ENCODE peak calls at places on chromosome 17, in nine cellular contexts. One of them, this sample, is unnamed.

GRCh38 chr17:77365584-77366186 is 224.9 kb downstream of the SEC14L1 start:
- DNase-seq in Peyer's patch: no peak
- DNase-seq in MM.1S: no peak
- DNase-seq in neural crest cell: no peak
- DNase-seq in AG04449: peak
- DNase-seq in iris pigment epithelial cell: peak
- DNase-seq in NCI-H1105 treated with DMSO at 0.1 percent for 48 hours: no peak
- DNase-seq in activated T-cell treated with anti-CD3 and anti-CD28 coated beads for 1 hour: no peak
- DNase-seq in activated T-helper 1 cell treated with anti-CD3 and anti-CD28 coated beads, Interleukin-12 subunit alpha, Interleukin-12 subunit beta, Interleukin-2, Interleukin-4 antibody, amounts not matched to agents 30 ng/mL and 10 ng/mL and 1 ng/mL, durations not matched to agents 14 hours and 24 hours and 36 hours: no peak
- DNase-seq in this sample: no peak

GRCh38 chr17:7831233-7831632 is 2.8 kb upstream of the KDM6B start:
- DNase-seq in Peyer's patch: no peak
- DNase-seq in MM.1S: no peak
- DNase-seq in neural crest cell: no peak
- DNase-seq in AG04449: no peak
- DNase-seq in iris pigment epithelial cell: no peak
- DNase-seq in NCI-H1105 treated with DMSO at 0.1 percent for 48 hours: no peak
- DNase-seq in activated T-cell treated with anti-CD3 and anti-CD28 coated beads for 1 hour: no peak
- DNase-seq in activated T-helper 1 cell treated with anti-CD3 and anti-CD28 coated beads, Interleukin-12 subunit alpha, Interleukin-12 subunit beta, Interleukin-2, Interleukin-4 antibody, amounts not matched to agents 30 ng/mL and 10 ng/mL and 1 ng/mL, durations not matched to agents 14 hours and 24 hours and 36 hours: no peak
- DNase-seq in this sample: no peak

GRCh38 chr17:21296097-21297025 is 11.8 kb downstream of the MAP2K3 start:
- DNase-seq in Peyer's patch: no peak
- DNase-seq in MM.1S: no peak
- DNase-seq in neural crest cell: no peak
- DNase-seq in AG04449: no peak
- DNase-seq in iris pigment epithelial cell: no peak
- DNase-seq in NCI-H1105 treated with DMSO at 0.1 percent for 48 hours: no peak
- DNase-seq in activated T-cell treated with anti-CD3 and anti-CD28 coated beads for 1 hour: no peak
- DNase-seq in activated T-helper 1 cell treated with anti-CD3 and anti-CD28 coated beads, Interleukin-12 subunit alpha, Interleukin-12 subunit beta, Interleukin-2, Interleukin-4 antibody, amounts not matched to agents 30 ng/mL and 10 ng/mL and 1 ng/mL, durations not matched to agents 14 hours and 24 hours and 36 hours: no peak
- DNase-seq in this sample: no peak

GRCh38 chr17:66755101-66755943 is 79.6 kb upstream of the CACNG5 start:
- DNase-seq in Peyer's patch: no peak
- DNase-seq in MM.1S: no peak
- DNase-seq in neural crest cell: no peak
- DNase-seq in AG04449: no peak
- DNase-seq in iris pigment epithelial cell: no peak
- DNase-seq in NCI-H1105 treated with DMSO at 0.1 percent for 48 hours: peak
- DNase-seq in activated T-cell treated with anti-CD3 and anti-CD28 coated beads for 1 hour: no peak
- DNase-seq in activated T-helper 1 cell treated with anti-CD3 and anti-CD28 coated beads, Interleukin-12 subunit alpha, Interleukin-12 subunit beta, Interleukin-2, Interleukin-4 antibody, amounts not matched to agents 30 ng/mL and 10 ng/mL and 1 ng/mL, durations not matched to agents 14 hours and 24 hours and 36 hours: no peak
- DNase-seq in this sample: no peak

GRCh38 chr17:46166692-46167249 is 26.5 kb downstream of the KANSL1 start:
- DNase-seq in Peyer's patch: no peak
- DNase-seq in MM.1S: no peak
- DNase-seq in neural crest cell: no peak
- DNase-seq in AG04449: no peak
- DNase-seq in iris pigment epithelial cell: no peak
- DNase-seq in NCI-H1105 treated with DMSO at 0.1 percent for 48 hours: peak
- DNase-seq in activated T-cell treated with anti-CD3 and anti-CD28 coated beads for 1 hour: no peak
- DNase-seq in activated T-helper 1 cell treated with anti-CD3 and anti-CD28 coated beads, Interleukin-12 subunit alpha, Interleukin-12 subunit beta, Interleukin-2, Interleukin-4 antibody, amounts not matched to agents 30 ng/mL and 10 ng/mL and 1 ng/mL, durations not matched to agents 14 hours and 24 hours and 36 hours: no peak
- DNase-seq in this sample: no peak

GRCh38 chr17:17738901-17739300 is 57.6 kb downstream of the RAI1 start:
- DNase-seq in Peyer's patch: no peak
- DNase-seq in MM.1S: no peak
- DNase-seq in neural crest cell: no peak
- DNase-seq in AG04449: no peak
- DNase-seq in iris pigment epithelial cell: no peak
- DNase-seq in NCI-H1105 treated with DMSO at 0.1 percent for 48 hours: no peak
- DNase-seq in activated T-cell treated with anti-CD3 and anti-CD28 coated beads for 1 hour: no peak
- DNase-seq in activated T-helper 1 cell treated with anti-CD3 and anti-CD28 coated beads, Interleukin-12 subunit alpha, Interleukin-12 subunit beta, Interleukin-2, Interleukin-4 antibody, amounts not matched to agents 30 ng/mL and 10 ng/mL and 1 ng/mL, durations not matched to agents 14 hours and 24 hours and 36 hours: no peak
- DNase-seq in this sample: no peak

GRCh38 chr17:18139498-18139897 is 30.9 kb downstream of the MYO15A start:
- DNase-seq in Peyer's patch: no peak
- DNase-seq in MM.1S: no peak
- DNase-seq in neural crest cell: no peak
- DNase-seq in AG04449: no peak
- DNase-seq in iris pigment epithelial cell: no peak
- DNase-seq in NCI-H1105 treated with DMSO at 0.1 percent for 48 hours: no peak
- DNase-seq in activated T-cell treated with anti-CD3 and anti-CD28 coated beads for 1 hour: no peak
- DNase-seq in activated T-helper 1 cell treated with anti-CD3 and anti-CD28 coated beads, Interleukin-12 subunit alpha, Interleukin-12 subunit beta, Interleukin-2, Interleukin-4 antibody, amounts not matched to agents 30 ng/mL and 10 ng/mL and 1 ng/mL, durations not matched to agents 14 hours and 24 hours and 36 hours: no peak
- DNase-seq in this sample: no peak

GRCh38 chr17:17844500-17844899 is 7.7 kb upstream of the SREBF1 start:
- DNase-seq in Peyer's patch: no peak
- DNase-seq in MM.1S: no peak
- DNase-seq in neural crest cell: no peak
- DNase-seq in AG04449: no peak
- DNase-seq in iris pigment epithelial cell: no peak
- DNase-seq in NCI-H1105 treated with DMSO at 0.1 percent for 48 hours: no peak
- DNase-seq in activated T-cell treated with anti-CD3 and anti-CD28 coated beads for 1 hour: no peak
- DNase-seq in activated T-helper 1 cell treated with anti-CD3 and anti-CD28 coated beads, Interleukin-12 subunit alpha, Interleukin-12 subunit beta, Interleukin-2, Interleukin-4 antibody, amounts not matched to agents 30 ng/mL and 10 ng/mL and 1 ng/mL, durations not matched to agents 14 hours and 24 hours and 36 hours: no peak
- DNase-seq in this sample: no peak

GRCh38 chr17:38546396-38546795 is 59.4 kb downstream of the SRCIN1 start:
- DNase-seq in Peyer's patch: no peak
- DNase-seq in MM.1S: no peak
- DNase-seq in neural crest cell: no peak
- DNase-seq in AG04449: no peak
- DNase-seq in iris pigment epithelial cell: no peak
- DNase-seq in NCI-H1105 treated with DMSO at 0.1 percent for 48 hours: no peak
- DNase-seq in activated T-cell treated with anti-CD3 and anti-CD28 coated beads for 1 hour: no peak
- DNase-seq in activated T-helper 1 cell treated with anti-CD3 and anti-CD28 coated beads, Interleukin-12 subunit alpha, Interleukin-12 subunit beta, Interleukin-2, Interleukin-4 antibody, amounts not matched to agents 30 ng/mL and 10 ng/mL and 1 ng/mL, durations not matched to agents 14 hours and 24 hours and 36 hours: no peak
- DNase-seq in this sample: no peak

GRCh38 chr17:82064433-82065192 is 991 bp downstream of the DUS1L start:
- DNase-seq in Peyer's patch: peak
- DNase-seq in MM.1S: peak
- DNase-seq in neural crest cell: no peak
- DNase-seq in AG04449: no peak
- DNase-seq in iris pigment epithelial cell: no peak
- DNase-seq in NCI-H1105 treated with DMSO at 0.1 percent for 48 hours: peak
- DNase-seq in activated T-cell treated with anti-CD3 and anti-CD28 coated beads for 1 hour: no peak
- DNase-seq in activated T-helper 1 cell treated with anti-CD3 and anti-CD28 coated beads, Interleukin-12 subunit alpha, Interleukin-12 subunit beta, Interleukin-2, Interleukin-4 antibody, amounts not matched to agents 30 ng/mL and 10 ng/mL and 1 ng/mL, durations not matched to agents 14 hours and 24 hours and 36 hours: no peak
- DNase-seq in this sample: no peak

GRCh38 chr17:13351046-13351445 is 250.7 kb downstream of the HS3ST3A1 start:
- DNase-seq in Peyer's patch: no peak
- DNase-seq in MM.1S: no peak
- DNase-seq in neural crest cell: no peak
- DNase-seq in AG04449: no peak
- DNase-seq in iris pigment epithelial cell: peak
- DNase-seq in NCI-H1105 treated with DMSO at 0.1 percent for 48 hours: no peak
- DNase-seq in activated T-cell treated with anti-CD3 and anti-CD28 coated beads for 1 hour: no peak
- DNase-seq in activated T-helper 1 cell treated with anti-CD3 and anti-CD28 coated beads, Interleukin-12 subunit alpha, Interleukin-12 subunit beta, Interleukin-2, Interleukin-4 antibody, amounts not matched to agents 30 ng/mL and 10 ng/mL and 1 ng/mL, durations not matched to agents 14 hours and 24 hours and 36 hours: no peak
- DNase-seq in this sample: no peak

GRCh38 chr17:28725660-28726395 is at the start of gene TLCD1:
- DNase-seq in Peyer's patch: peak
- DNase-seq in MM.1S: peak
- DNase-seq in neural crest cell: peak
- DNase-seq in AG04449: no peak
- DNase-seq in iris pigment epithelial cell: peak
- DNase-seq in NCI-H1105 treated with DMSO at 0.1 percent for 48 hours: peak
- DNase-seq in activated T-cell treated with anti-CD3 and anti-CD28 coated beads for 1 hour: peak
- DNase-seq in activated T-helper 1 cell treated with anti-CD3 and anti-CD28 coated beads, Interleukin-12 subunit alpha, Interleukin-12 subunit beta, Interleukin-2, Interleukin-4 antibody, amounts not matched to agents 30 ng/mL and 10 ng/mL and 1 ng/mL, durations not matched to agents 14 hours and 24 hours and 36 hours: no peak
- DNase-seq in this sample: no peak

GRCh38 chr17:7558544-7559306 is at the start of gene TNFSF13:
- DNase-seq in Peyer's patch: peak
- DNase-seq in MM.1S: no peak
- DNase-seq in neural crest cell: no peak
- DNase-seq in AG04449: no peak
- DNase-seq in iris pigment epithelial cell: no peak
- DNase-seq in NCI-H1105 treated with DMSO at 0.1 percent for 48 hours: peak
- DNase-seq in activated T-cell treated with anti-CD3 and anti-CD28 coated beads for 1 hour: no peak
- DNase-seq in activated T-helper 1 cell treated with anti-CD3 and anti-CD28 coated beads, Interleukin-12 subunit alpha, Interleukin-12 subunit beta, Interleukin-2, Interleukin-4 antibody, amounts not matched to agents 30 ng/mL and 10 ng/mL and 1 ng/mL, durations not matched to agents 14 hours and 24 hours and 36 hours: no peak
- DNase-seq in this sample: no peak

GRCh38 chr17:79871131-79871530 is 31.9 kb upstream of the CBX4 start:
- DNase-seq in Peyer's patch: no peak
- DNase-seq in MM.1S: no peak
- DNase-seq in neural crest cell: no peak
- DNase-seq in AG04449: no peak
- DNase-seq in iris pigment epithelial cell: no peak
- DNase-seq in NCI-H1105 treated with DMSO at 0.1 percent for 48 hours: no peak
- DNase-seq in activated T-cell treated with anti-CD3 and anti-CD28 coated beads for 1 hour: no peak
- DNase-seq in activated T-helper 1 cell treated with anti-CD3 and anti-CD28 coated beads, Interleukin-12 subunit alpha, Interleukin-12 subunit beta, Interleukin-2, Interleukin-4 antibody, amounts not matched to agents 30 ng/mL and 10 ng/mL and 1 ng/mL, durations not matched to agents 14 hours and 24 hours and 36 hours: no peak
- DNase-seq in this sample: no peak

GRCh38 chr17:49762148-49762941 is 1.6 kb downstream of the FAM117A start:
- DNase-seq in Peyer's patch: no peak
- DNase-seq in MM.1S: no peak
- DNase-seq in neural crest cell: no peak
- DNase-seq in AG04449: no peak
- DNase-seq in iris pigment epithelial cell: no peak
- DNase-seq in NCI-H1105 treated with DMSO at 0.1 percent for 48 hours: no peak
- DNase-seq in activated T-cell treated with anti-CD3 and anti-CD28 coated beads for 1 hour: no peak
- DNase-seq in activated T-helper 1 cell treated with anti-CD3 and anti-CD28 coated beads, Interleukin-12 subunit alpha, Interleukin-12 subunit beta, Interleukin-2, Interleukin-4 antibody, amounts not matched to agents 30 ng/mL and 10 ng/mL and 1 ng/mL, durations not matched to agents 14 hours and 24 hours and 36 hours: no peak
- DNase-seq in this sample: no peak

GRCh38 chr17:1294157-1294717 is 14.8 kb downstream of the TRARG1 start:
- DNase-seq in Peyer's patch: peak
- DNase-seq in MM.1S: no peak
- DNase-seq in neural crest cell: no peak
- DNase-seq in AG04449: no peak
- DNase-seq in iris pigment epithelial cell: no peak
- DNase-seq in NCI-H1105 treated with DMSO at 0.1 percent for 48 hours: no peak
- DNase-seq in activated T-cell treated with anti-CD3 and anti-CD28 coated beads for 1 hour: peak
- DNase-seq in activated T-helper 1 cell treated with anti-CD3 and anti-CD28 coated beads, Interleukin-12 subunit alpha, Interleukin-12 subunit beta, Interleukin-2, Interleukin-4 antibody, amounts not matched to agents 30 ng/mL and 10 ng/mL and 1 ng/mL, durations not matched to agents 14 hours and 24 hours and 36 hours: peak
- DNase-seq in this sample: no peak

GRCh38 chr17:43599835-43600234 is 53.7 kb upstream of the ETV4 start:
- DNase-seq in Peyer's patch: no peak
- DNase-seq in MM.1S: no peak
- DNase-seq in neural crest cell: no peak
- DNase-seq in AG04449: no peak
- DNase-seq in iris pigment epithelial cell: peak
- DNase-seq in NCI-H1105 treated with DMSO at 0.1 percent for 48 hours: no peak
- DNase-seq in activated T-cell treated with anti-CD3 and anti-CD28 coated beads for 1 hour: no peak
- DNase-seq in activated T-helper 1 cell treated with anti-CD3 and anti-CD28 coated beads, Interleukin-12 subunit alpha, Interleukin-12 subunit beta, Interleukin-2, Interleukin-4 antibody, amounts not matched to agents 30 ng/mL and 10 ng/mL and 1 ng/mL, durations not matched to agents 14 hours and 24 hours and 36 hours: no peak
- DNase-seq in this sample: no peak

GRCh38 chr17:79011451-79012147 is 2.0 kb upstream of the CANT1 start:
- DNase-seq in Peyer's patch: no peak
- DNase-seq in MM.1S: no peak
- DNase-seq in neural crest cell: no peak
- DNase-seq in AG04449: no peak
- DNase-seq in iris pigment epithelial cell: peak
- DNase-seq in NCI-H1105 treated with DMSO at 0.1 percent for 48 hours: no peak
- DNase-seq in activated T-cell treated with anti-CD3 and anti-CD28 coated beads for 1 hour: no peak
- DNase-seq in activated T-helper 1 cell treated with anti-CD3 and anti-CD28 coated beads, Interleukin-12 subunit alpha, Interleukin-12 subunit beta, Interleukin-2, Interleukin-4 antibody, amounts not matched to agents 30 ng/mL and 10 ng/mL and 1 ng/mL, durations not matched to agents 14 hours and 24 hours and 36 hours: no peak
- DNase-seq in this sample: no peak

GRCh38 chr17:15291674-15292361 is 26.7 kb upstream of the PMP22 start:
- DNase-seq in Peyer's patch: no peak
- DNase-seq in MM.1S: no peak
- DNase-seq in neural crest cell: no peak
- DNase-seq in AG04449: no peak
- DNase-seq in iris pigment epithelial cell: peak
- DNase-seq in NCI-H1105 treated with DMSO at 0.1 percent for 48 hours: no peak
- DNase-seq in activated T-cell treated with anti-CD3 and anti-CD28 coated beads for 1 hour: no peak
- DNase-seq in activated T-helper 1 cell treated with anti-CD3 and anti-CD28 coated beads, Interleukin-12 subunit alpha, Interleukin-12 subunit beta, Interleukin-2, Interleukin-4 antibody, amounts not matched to agents 30 ng/mL and 10 ng/mL and 1 ng/mL, durations not matched to agents 14 hours and 24 hours and 36 hours: no peak
- DNase-seq in this sample: no peak

GRCh38 chr17:8503807-8504206 is 68.1 kb downstream of the NDEL1 start:
- DNase-seq in Peyer's patch: no peak
- DNase-seq in MM.1S: no peak
- DNase-seq in neural crest cell: no peak
- DNase-seq in AG04449: no peak
- DNase-seq in iris pigment epithelial cell: no peak
- DNase-seq in NCI-H1105 treated with DMSO at 0.1 percent for 48 hours: no peak
- DNase-seq in activated T-cell treated with anti-CD3 and anti-CD28 coated beads for 1 hour: no peak
- DNase-seq in activated T-helper 1 cell treated with anti-CD3 and anti-CD28 coated beads, Interleukin-12 subunit alpha, Interleukin-12 subunit beta, Interleukin-2, Interleukin-4 antibody, amounts not matched to agents 30 ng/mL and 10 ng/mL and 1 ng/mL, durations not matched to agents 14 hours and 24 hours and 36 hours: no peak
- DNase-seq in this sample: no peak

GRCh38 chr17:51103050-51103449 is 17.6 kb downstream of the SPAG9 start:
- DNase-seq in Peyer's patch: no peak
- DNase-seq in MM.1S: no peak
- DNase-seq in neural crest cell: no peak
- DNase-seq in AG04449: no peak
- DNase-seq in iris pigment epithelial cell: no peak
- DNase-seq in NCI-H1105 treated with DMSO at 0.1 percent for 48 hours: no peak
- DNase-seq in activated T-cell treated with anti-CD3 and anti-CD28 coated beads for 1 hour: no peak
- DNase-seq in activated T-helper 1 cell treated with anti-CD3 and anti-CD28 coated beads, Interleukin-12 subunit alpha, Interleukin-12 subunit beta, Interleukin-2, Interleukin-4 antibody, amounts not matched to agents 30 ng/mL and 10 ng/mL and 1 ng/mL, durations not matched to agents 14 hours and 24 hours and 36 hours: no peak
- DNase-seq in this sample: no peak

GRCh38 chr17:50209133-50209471 is 7.7 kb upstream of the COL1A1 start:
- DNase-seq in Peyer's patch: no peak
- DNase-seq in MM.1S: no peak
- DNase-seq in neural crest cell: no peak
- DNase-seq in AG04449: no peak
- DNase-seq in iris pigment epithelial cell: no peak
- DNase-seq in NCI-H1105 treated with DMSO at 0.1 percent for 48 hours: no peak
- DNase-seq in activated T-cell treated with anti-CD3 and anti-CD28 coated beads for 1 hour: no peak
- DNase-seq in activated T-helper 1 cell treated with anti-CD3 and anti-CD28 coated beads, Interleukin-12 subunit alpha, Interleukin-12 subunit beta, Interleukin-2, Interleukin-4 antibody, amounts not matched to agents 30 ng/mL and 10 ng/mL and 1 ng/mL, durations not matched to agents 14 hours and 24 hours and 36 hours: no peak
- DNase-seq in this sample: no peak

GRCh38 chr17:9386401-9386800 is 189.2 kb downstream of the STX8 start:
- DNase-seq in Peyer's patch: no peak
- DNase-seq in MM.1S: no peak
- DNase-seq in neural crest cell: no peak
- DNase-seq in AG04449: no peak
- DNase-seq in iris pigment epithelial cell: no peak
- DNase-seq in NCI-H1105 treated with DMSO at 0.1 percent for 48 hours: no peak
- DNase-seq in activated T-cell treated with anti-CD3 and anti-CD28 coated beads for 1 hour: no peak
- DNase-seq in activated T-helper 1 cell treated with anti-CD3 and anti-CD28 coated beads, Interleukin-12 subunit alpha, Interleukin-12 subunit beta, Interleukin-2, Interleukin-4 antibody, amounts not matched to agents 30 ng/mL and 10 ng/mL and 1 ng/mL, durations not matched to agents 14 hours and 24 hours and 36 hours: no peak
- DNase-seq in this sample: no peak

GRCh38 chr17:73211745-73212144 is 18.9 kb downstream of the COG1 start:
- DNase-seq in Peyer's patch: no peak
- DNase-seq in MM.1S: no peak
- DNase-seq in neural crest cell: no peak
- DNase-seq in AG04449: no peak
- DNase-seq in iris pigment epithelial cell: peak
- DNase-seq in NCI-H1105 treated with DMSO at 0.1 percent for 48 hours: no peak
- DNase-seq in activated T-cell treated with anti-CD3 and anti-CD28 coated beads for 1 hour: no peak
- DNase-seq in activated T-helper 1 cell treated with anti-CD3 and anti-CD28 coated beads, Interleukin-12 subunit alpha, Interleukin-12 subunit beta, Interleukin-2, Interleukin-4 antibody, amounts not matched to agents 30 ng/mL and 10 ng/mL and 1 ng/mL, durations not matched to agents 14 hours and 24 hours and 36 hours: peak
- DNase-seq in this sample: no peak

GRCh38 chr17:77881545-77881944 is 77.0 kb upstream of the TNRC6C start:
- DNase-seq in Peyer's patch: peak
- DNase-seq in MM.1S: peak
- DNase-seq in neural crest cell: no peak
- DNase-seq in AG04449: no peak
- DNase-seq in iris pigment epithelial cell: peak
- DNase-seq in NCI-H1105 treated with DMSO at 0.1 percent for 48 hours: no peak
- DNase-seq in activated T-cell treated with anti-CD3 and anti-CD28 coated beads for 1 hour: peak
- DNase-seq in activated T-helper 1 cell treated with anti-CD3 and anti-CD28 coated beads, Interleukin-12 subunit alpha, Interleukin-12 subunit beta, Interleukin-2, Interleukin-4 antibody, amounts not matched to agents 30 ng/mL and 10 ng/mL and 1 ng/mL, durations not matched to agents 14 hours and 24 hours and 36 hours: peak
- DNase-seq in this sample: peak

GRCh38 chr17:56587298-56587697 is 6.2 kb upstream of the NOG start:
- DNase-seq in Peyer's patch: no peak
- DNase-seq in MM.1S: no peak
- DNase-seq in neural crest cell: no peak
- DNase-seq in AG04449: no peak
- DNase-seq in iris pigment epithelial cell: no peak
- DNase-seq in NCI-H1105 treated with DMSO at 0.1 percent for 48 hours: no peak
- DNase-seq in activated T-cell treated with anti-CD3 and anti-CD28 coated beads for 1 hour: no peak
- DNase-seq in activated T-helper 1 cell treated with anti-CD3 and anti-CD28 coated beads, Interleukin-12 subunit alpha, Interleukin-12 subunit beta, Interleukin-2, Interleukin-4 antibody, amounts not matched to agents 30 ng/mL and 10 ng/mL and 1 ng/mL, durations not matched to agents 14 hours and 24 hours and 36 hours: no peak
- DNase-seq in this sample: no peak

GRCh38 chr17:57868007-57868774 is 18.3 kb upstream of the MRPS23 start:
- DNase-seq in Peyer's patch: peak
- DNase-seq in MM.1S: peak
- DNase-seq in neural crest cell: no peak
- DNase-seq in AG04449: peak
- DNase-seq in iris pigment epithelial cell: peak
- DNase-seq in NCI-H1105 treated with DMSO at 0.1 percent for 48 hours: no peak
- DNase-seq in activated T-cell treated with anti-CD3 and anti-CD28 coated beads for 1 hour: no peak
- DNase-seq in activated T-helper 1 cell treated with anti-CD3 and anti-CD28 coated beads, Interleukin-12 subunit alpha, Interleukin-12 subunit beta, Interleukin-2, Interleukin-4 antibody, amounts not matched to agents 30 ng/mL and 10 ng/mL and 1 ng/mL, durations not matched to agents 14 hours and 24 hours and 36 hours: peak
- DNase-seq in this sample: peak

GRCh38 chr17:27585792-27586191 is 45.2 kb upstream of the LGALS9 start:
- DNase-seq in Peyer's patch: no peak
- DNase-seq in MM.1S: no peak
- DNase-seq in neural crest cell: no peak
- DNase-seq in AG04449: no peak
- DNase-seq in iris pigment epithelial cell: no peak
- DNase-seq in NCI-H1105 treated with DMSO at 0.1 percent for 48 hours: no peak
- DNase-seq in activated T-cell treated with anti-CD3 and anti-CD28 coated beads for 1 hour: no peak
- DNase-seq in activated T-helper 1 cell treated with anti-CD3 and anti-CD28 coated beads, Interleukin-12 subunit alpha, Interleukin-12 subunit beta, Interleukin-2, Interleukin-4 antibody, amounts not matched to agents 30 ng/mL and 10 ng/mL and 1 ng/mL, durations not matched to agents 14 hours and 24 hours and 36 hours: no peak
- DNase-seq in this sample: no peak

GRCh38 chr17:8430966-8431365 is 4.7 kb upstream of the NDEL1 start:
- DNase-seq in Peyer's patch: no peak
- DNase-seq in MM.1S: no peak
- DNase-seq in neural crest cell: no peak
- DNase-seq in AG04449: no peak
- DNase-seq in iris pigment epithelial cell: no peak
- DNase-seq in NCI-H1105 treated with DMSO at 0.1 percent for 48 hours: no peak
- DNase-seq in activated T-cell treated with anti-CD3 and anti-CD28 coated beads for 1 hour: no peak
- DNase-seq in activated T-helper 1 cell treated with anti-CD3 and anti-CD28 coated beads, Interleukin-12 subunit alpha, Interleukin-12 subunit beta, Interleukin-2, Interleukin-4 antibody, amounts not matched to agents 30 ng/mL and 10 ng/mL and 1 ng/mL, durations not matched to agents 14 hours and 24 hours and 36 hours: no peak
- DNase-seq in this sample: no peak

GRCh38 chr17:31392002-31392855 is 754 bp downstream of the RAB11FIP4 start:
- DNase-seq in Peyer's patch: peak
- DNase-seq in MM.1S: no peak
- DNase-seq in neural crest cell: no peak
- DNase-seq in AG04449: no peak
- DNase-seq in iris pigment epithelial cell: no peak
- DNase-seq in NCI-H1105 treated with DMSO at 0.1 percent for 48 hours: no peak
- DNase-seq in activated T-cell treated with anti-CD3 and anti-CD28 coated beads for 1 hour: no peak
- DNase-seq in activated T-helper 1 cell treated with anti-CD3 and anti-CD28 coated beads, Interleukin-12 subunit alpha, Interleukin-12 subunit beta, Interleukin-2, Interleukin-4 antibody, amounts not matched to agents 30 ng/mL and 10 ng/mL and 1 ng/mL, durations not matched to agents 14 hours and 24 hours and 36 hours: no peak
- DNase-seq in this sample: no peak

GRCh38 chr17:52517176-52517575 is 358.7 kb upstream of the CA10 start:
- DNase-seq in Peyer's patch: no peak
- DNase-seq in MM.1S: no peak
- DNase-seq in neural crest cell: no peak
- DNase-seq in AG04449: no peak
- DNase-seq in iris pigment epithelial cell: no peak
- DNase-seq in NCI-H1105 treated with DMSO at 0.1 percent for 48 hours: no peak
- DNase-seq in activated T-cell treated with anti-CD3 and anti-CD28 coated beads for 1 hour: no peak
- DNase-seq in activated T-helper 1 cell treated with anti-CD3 and anti-CD28 coated beads, Interleukin-12 subunit alpha, Interleukin-12 subunit beta, Interleukin-2, Interleukin-4 antibody, amounts not matched to agents 30 ng/mL and 10 ng/mL and 1 ng/mL, durations not matched to agents 14 hours and 24 hours and 36 hours: no peak
- DNase-seq in this sample: no peak